ENCODE peak calls at places on chromosomes 6 and 20, in nine cellular contexts. B is H9, V is coronary artery, P is HepG2, D is Caco-2, C is gastrocnemius medialis, Q is nephron progenitor cell, J is transverse colon, E is heart right ventricle. K is an unnamed sample.

GRCh38 chr6:120873125-120873865 is 461.0 kb downstream of the TBC1D32 start:
- DNase-seq in V (no peak), Q (no peak), J (no peak), E (no peak), D (no peak), P (no peak), B (peak), C (no peak), K (no peak)

GRCh38 chr6:148693882-148694484 is 52.8 kb upstream of the UST start:
- DNase-seq in B (no peak), V (no peak), C (no peak), D (no peak), Q (no peak), E (no peak), P (no peak), J (no peak), K (no peak)

GRCh38 chr6:13667655-13668054 is 44.0 kb downstream of the RANBP9 start:
- DNase-seq in P (no peak), D (no peak), C (no peak), V (no peak), J (no peak), E (no peak), B (no peak), Q (no peak), K (no peak)

GRCh38 chr6:15588966-15589634 is 73.7 kb downstream of the DTNBP1 start:
- DNase-seq in D (no peak), J (no peak), C (no peak), Q (no peak), E (no peak), B (no peak), P (no peak), V (no peak), K (no peak)

GRCh38 chr6:68628156-68628555 is 6.9 kb upstream of the ADGRB3 start:
- DNase-seq in J (no peak), V (no peak), C (no peak), Q (no peak), P (no peak), B (peak), D (no peak), E (no peak), K (no peak)

GRCh38 chr6:107612762-107613415 is 123.0 kb downstream of the SOBP start:
- DNase-seq in J (no peak), C (no peak), D (no peak), B (no peak), Q (no peak), V (no peak), P (no peak), E (no peak), K (no peak)

GRCh38 chr6:28929887-28930620 is 6.3 kb upstream of the TRIM27 start:
- DNase-seq in D (no peak), V (no peak), B (no peak), E (no peak), C (no peak), Q (no peak), P (no peak), J (no peak), K (no peak)

GRCh38 chr6:64732888-64733287 is 974.1 kb downstream of the EYS start:
- DNase-seq in C (no peak), D (no peak), V (no peak), P (peak), Q (no peak), B (no peak), J (no peak), E (no peak), K (no peak)

GRCh38 chr20:19920388-19921138 is 96.6 kb upstream of the NAA20 start:
- DNase-seq in C (no peak), D (no peak), B (no peak), V (no peak), P (peak), Q (no peak), J (no peak), E (no peak), K (no peak)

GRCh38 chr6:15368186-15368585 is 122.3 kb downstream of the JARID2 start:
- DNase-seq in V (no peak), C (no peak), B (no peak), Q (no peak), P (no peak), D (no peak), E (no peak), J (no peak), K (no peak)

GRCh38 chr6:111989743-111990142 is 64.2 kb upstream of the CCN6 start:
- DNase-seq in J (no peak), P (no peak), B (no peak), Q (no peak), V (no peak), D (no peak), C (no peak), E (no peak), K (no peak)

GRCh38 chr6:17470953-17471335 is 77.5 kb downstream of the CAP2 start:
- DNase-seq in C (peak), V (no peak), E (no peak), B (no peak), P (no peak), J (no peak), Q (no peak), D (no peak), K (no peak)

GRCh38 chr6:12313992-12314589 is 23.9 kb downstream of the EDN1 start:
- DNase-seq in J (peak), Q (no peak), B (no peak), C (no peak), P (peak), D (no peak), E (no peak), V (no peak), K (no peak)

GRCh38 chr20:14406495-14406894 is 69.1 kb upstream of the FLRT3 start:
- DNase-seq in B (no peak), V (no peak), E (no peak), Q (no peak), J (no peak), P (peak), D (peak), C (no peak), K (no peak)

GRCh38 chr6:36757206-36757605 is 59.6 kb downstream of the RAB44 start:
- DNase-seq in J (peak), Q (no peak), B (no peak), P (no peak), D (no peak), V (no peak), C (no peak), E (no peak), K (no peak)

GRCh38 chr6:17032595-17033591 is 69.0 kb upstream of the STMND1 start:
- DNase-seq in C (peak), V (peak), E (no peak), J (peak), Q (no peak), B (no peak), D (no peak), P (no peak), K (no peak)

GRCh38 chr20:48187891-48188290 is 402.6 kb upstream of the SULF2 start:
- DNase-seq in C (no peak), P (no peak), E (no peak), J (no peak), V (no peak), D (no peak), B (no peak), Q (no peak), K (no peak)

GRCh38 chr6:136609878-136610706 is 59.9 kb upstream of the MAP7 start:
- DNase-seq in D (no peak), V (peak), Q (no peak), P (peak), C (peak), E (no peak), J (peak), B (peak), K (no peak)

GRCh38 chr6:109490708-109491107 is 7.7 kb upstream of the ZBTB24 start:
- DNase-seq in B (no peak), V (no peak), Q (no peak), E (no peak), P (no peak), D (no peak), C (no peak), J (no peak), K (no peak)

GRCh38 chr20:4896971-4897497 is 104.3 kb downstream of the SLC23A2 start:
- DNase-seq in C (no peak), V (peak), D (no peak), P (no peak), Q (no peak), E (no peak), J (no peak), B (peak), K (no peak)

GRCh38 chr20:61710108-61710507 is 355.6 kb downstream of the TAF4 start:
- DNase-seq in V (no peak), Q (no peak), D (no peak), B (no peak), P (no peak), E (no peak), C (no peak), J (no peak), K (no peak)

GRCh38 chr6:142341855-142342330 is 40.1 kb downstream of the ADGRG6 start:
- DNase-seq in Q (no peak), E (no peak), B (no peak), V (no peak), C (no peak), J (no peak), P (no peak), D (no peak), K (no peak)

GRCh38 chr6:141426400-141426980 is 706.2 kb upstream of the GJE1 start:
- DNase-seq in J (no peak), E (no peak), V (no peak), C (no peak), P (no peak), D (no peak), B (no peak), Q (no peak), K (no peak)

GRCh38 chr6:134398453-134398852 is 80.5 kb upstream of the SGK1 start:
- DNase-seq in V (no peak), E (no peak), P (no peak), B (no peak), Q (no peak), C (peak), J (peak), D (no peak), K (no peak)

GRCh38 chr6:93751969-93752368 is 332.6 kb upstream of the EPHA7 start:
- DNase-seq in E (no peak), B (no peak), Q (no peak), J (no peak), C (no peak), D (no peak), V (no peak), P (no peak), K (no peak)

GRCh38 chr6:101435028-101435427 is 41.5 kb downstream of the GRIK2 start:
- DNase-seq in P (no peak), B (no peak), Q (no peak), E (no peak), J (no peak), V (no peak), C (no peak), D (no peak), K (no peak)

GRCh38 chr20:61254881-61255589 is 3.0 kb downstream of the CDH4 start:
- DNase-seq in D (no peak), B (no peak), E (no peak), V (no peak), P (no peak), J (no peak), Q (no peak), C (no peak), K (no peak)

GRCh38 chr20:59680852-59681251 is 76.5 kb downstream of the PHACTR3 start:
- DNase-seq in D (no peak), V (no peak), C (no peak), B (no peak), E (no peak), J (no peak), P (no peak), Q (no peak), K (peak)

GRCh38 chr6:77368660-77369313 is 94.5 kb downstream of the HTR1B start:
- DNase-seq in J (peak), Q (peak), P (no peak), C (no peak), E (peak), D (no peak), V (no peak), B (peak), K (no peak)

GRCh38 chr6:125714431-125715090 is 34.9 kb upstream of the HEY2 start:
- DNase-seq in V (no peak), E (no peak), P (no peak), Q (no peak), J (peak), D (no peak), C (no peak), B (no peak), K (no peak)

GRCh38 chr6:42137192-42137753 is 5.1 kb downstream of the C6orf132 start:
- DNase-seq in E (no peak), P (peak), V (no peak), D (peak), J (peak), B (peak), Q (no peak), C (no peak), K (no peak)

GRCh38 chr6:135576055-135576454 is 78.5 kb upstream of the AHI1 start:
- DNase-seq in V (no peak), B (no peak), E (no peak), C (no peak), J (no peak), D (no peak), Q (no peak), P (no peak), K (no peak)

GRCh38 chr6:84773431-84774173 is 9.2 kb upstream of the TBX18 start:
- DNase-seq in J (no peak), B (peak), Q (peak), V (peak), D (no peak), E (peak), C (no peak), P (no peak), K (no peak)

GRCh38 chr6:80343511-80343910 is 237.0 kb downstream of the BCKDHB start:
- DNase-seq in B (no peak), D (no peak), C (no peak), P (no peak), E (no peak), J (no peak), Q (no peak), V (no peak), K (no peak)

GRCh38 chr6:10951675-10952282 is 64.9 kb downstream of the SYCP2L start:
- DNase-seq in P (peak), E (no peak), D (no peak), J (no peak), Q (no peak), B (no peak), C (no peak), V (no peak), K (no peak)

GRCh38 chr20:17909745-17910345 is 58.7 kb downstream of the SNX5 start:
- DNase-seq in Q (no peak), E (no peak), P (no peak), C (no peak), D (no peak), V (no peak), J (no peak), B (no peak), K (no peak)

GRCh38 chr20:17914957-17915356 is 53.6 kb downstream of the SNX5 start:
- DNase-seq in D (no peak), C (no peak), E (no peak), J (no peak), B (no peak), P (no peak), Q (no peak), V (peak), K (no peak)

GRCh38 chr20:17912916-17913315 is 55.7 kb downstream of the SNX5 start:
- DNase-seq in E (no peak), D (no peak), V (no peak), C (no peak), P (no peak), B (no peak), Q (no peak), J (no peak), K (no peak)

GRCh38 chr20:17911927-17912326 is 56.7 kb downstream of the SNX5 start:
- DNase-seq in C (no peak), D (no peak), P (no peak), Q (no peak), E (no peak), B (no peak), V (no peak), J (no peak), K (no peak)

DNA sequence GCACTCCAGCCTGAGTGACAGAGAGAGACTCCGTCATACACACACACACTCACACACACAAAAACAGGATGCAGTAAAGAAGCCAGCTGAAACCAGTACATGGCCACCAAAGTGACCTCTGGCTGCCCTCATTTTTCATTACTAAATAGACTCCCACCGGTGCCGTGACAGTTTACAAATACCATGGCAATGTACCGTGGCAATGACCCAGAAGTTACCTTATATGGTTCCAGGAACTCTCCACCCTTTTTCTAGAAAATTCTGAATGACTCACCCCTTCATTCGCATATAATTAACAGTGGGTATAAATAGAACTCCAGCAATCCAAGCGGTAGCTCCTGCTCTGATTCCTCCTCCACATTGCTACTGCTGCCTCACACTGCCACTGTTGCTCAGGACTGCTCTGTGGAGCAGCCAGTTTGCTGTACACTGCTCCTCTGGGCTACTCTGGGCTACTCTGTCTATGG is 57.7 kb downstream of the SNX5 start:
- DNase-seq in E (no peak), P (no peak), Q (no peak), V (no peak), C (no peak), D (no peak), J (no peak), B (no peak), K (no peak)
- TF ChIP-seq CTCF in E (peak), P (no peak), Q (no peak), V (no peak), C (no peak), D (no peak), J (no peak), B (no peak), K (no peak)

DNA sequence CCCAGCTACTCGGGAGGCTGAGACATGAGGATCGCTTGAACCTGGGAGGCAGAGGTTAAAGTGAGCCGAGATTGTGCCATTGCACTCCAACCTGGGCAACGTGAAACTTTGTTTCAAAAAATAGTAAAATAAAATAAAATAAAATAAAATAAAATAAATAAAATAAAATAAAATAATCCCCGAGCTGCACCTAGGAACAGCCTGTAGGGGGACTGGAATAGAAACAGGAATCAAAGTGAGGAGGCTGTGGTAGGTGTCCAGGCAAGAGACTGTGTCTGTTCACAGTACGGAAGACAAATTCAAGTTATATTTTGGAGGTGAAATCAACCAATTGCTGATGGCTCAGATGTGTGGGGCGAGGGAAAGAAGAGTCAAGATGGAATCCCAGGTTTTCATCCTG is 86.2 kb downstream of the KCNB1 start:
- DNase-seq in E (no peak), V (no peak), Q (no peak), D (no peak), P (no peak), J (no peak), B (no peak), C (no peak), K (no peak)
- TF ChIP-seq CTCF in E (no peak), V (no peak), Q (peak), D (peak), P (no peak), J (no peak), B (peak), C (no peak), K (peak)

GRCh38 chr6:157613011-157613522 is 210.0 kb upstream of the SNX9 start:
- DNase-seq in E (no peak), Q (no peak), D (no peak), V (no peak), J (no peak), B (no peak), C (no peak), P (peak), K (no peak)

GRCh38 chr6:157615951-157616350 is 207.1 kb upstream of the SNX9 start:
- DNase-seq in B (no peak), Q (no peak), V (no peak), D (no peak), P (no peak), C (no peak), J (no peak), E (no peak), K (no peak)

GRCh38 chr6:157611406-157611805 is 211.6 kb upstream of the SNX9 start:
- DNase-seq in C (no peak), Q (no peak), E (no peak), P (no peak), J (no peak), D (no peak), B (no peak), V (no peak), K (no peak)

GRCh38 chr6:157615411-157615763 is 207.7 kb upstream of the SNX9 start:
- DNase-seq in P (no peak), B (no peak), D (no peak), C (no peak), J (peak), E (no peak), Q (no peak), V (no peak), K (no peak)

GRCh38 chr6:157614026-157614484 is 209.0 kb upstream of the SNX9 start:
- DNase-seq in C (no peak), E (no peak), D (no peak), P (peak), V (no peak), Q (no peak), J (peak), B (no peak), K (no peak)
- TF ChIP-seq CTCF in C (no peak), E (peak), D (no peak), P (peak), V (no peak), Q (no peak), J (no peak), B (peak), K (no peak)

GRCh38 chr6:168165891-168166290 is 86.9 kb upstream of the FRMD1 start:
- DNase-seq in J (no peak), C (no peak), P (no peak), D (no peak), Q (no peak), E (no peak), B (no peak), V (no peak), K (peak)

GRCh38 chr6:168169624-168170023 is 90.6 kb upstream of the FRMD1 start:
- DNase-seq in Q (no peak), C (no peak), J (no peak), P (no peak), V (no peak), E (no peak), B (peak), D (no peak), K (peak)

GRCh38 chr6:168165373-168165772 is 86.4 kb upstream of the FRMD1 start:
- DNase-seq in V (no peak), Q (no peak), D (no peak), B (no peak), C (no peak), P (no peak), J (no peak), E (no peak), K (peak)

GRCh38 chr6:168166627-168167026 is 87.6 kb upstream of the FRMD1 start:
- DNase-seq in B (peak), C (no peak), V (no peak), P (no peak), J (no peak), D (no peak), Q (no peak), E (no peak), K (peak)

DNA sequence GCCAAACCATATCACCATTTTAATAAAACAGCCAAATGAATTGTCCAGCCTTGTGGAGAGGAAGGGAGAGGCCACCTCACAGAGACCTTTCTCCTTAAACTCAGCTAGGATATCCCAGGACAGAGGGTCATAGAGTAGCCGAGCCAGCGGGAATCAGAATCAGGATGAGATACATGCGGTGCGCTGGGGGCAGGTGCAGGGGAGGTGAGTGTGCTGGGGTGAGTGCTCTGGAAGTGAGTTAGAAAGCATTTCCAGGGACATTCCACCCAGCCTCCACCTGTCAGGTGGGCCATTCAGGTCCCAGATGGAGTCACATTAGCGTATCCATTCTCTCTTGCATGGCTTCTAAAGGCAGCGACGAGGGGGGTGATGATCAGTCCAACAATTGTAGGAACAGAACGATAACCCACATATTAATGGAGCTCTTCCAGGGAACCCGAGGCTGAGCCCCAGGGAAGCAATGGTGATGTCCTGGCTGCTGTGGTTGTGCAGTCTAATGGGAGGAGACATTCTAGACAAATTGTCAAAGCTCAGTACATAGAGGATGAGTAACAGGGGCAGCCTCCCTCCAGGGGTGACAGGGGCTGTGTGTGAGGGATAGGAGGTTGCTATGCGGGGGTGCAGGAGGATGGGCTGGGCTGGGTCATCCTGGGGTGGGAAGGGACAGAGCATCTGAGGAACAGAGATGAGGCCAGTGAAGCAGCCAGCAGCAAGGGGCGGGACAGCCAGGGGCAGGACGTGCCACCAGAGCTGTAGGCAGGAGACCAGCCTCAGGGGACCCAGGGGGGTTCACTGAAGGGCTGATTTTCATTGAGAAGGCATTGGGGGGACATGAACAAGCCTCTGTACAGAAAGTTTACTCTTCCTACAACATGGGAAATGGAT is 88.7 kb upstream of the FRMD1 start:
- DNase-seq in D (no peak), B (peak), P (no peak), Q (no peak), J (no peak), C (no peak), E (no peak), V (no peak), K (peak)
- TF ChIP-seq CTCF in D (no peak), B (no peak), P (no peak), Q (no peak), J (no peak), C (no peak), E (no peak), V (no peak), K (no peak)

K was measured in osteocyte.